ENCODE peak calls at places on chromosomes 5 and 9, in four cellular contexts. One of them, this sample, is unnamed.

GRCh38 chr5:173396311-173396993 is 68.2 kb upstream of the STC2 start:
- DNase-seq in activated CD8-positive, alpha-beta T cell treated with anti-CD3 and anti-CD28 coated beads, Interleukin-2, amount 10 ng/mL, durations not matched to agents 7 days and 5 days: no peak
- DNase-seq in SW480: no peak
- DNase-seq in KG1: no peak
- DNase-seq in this sample: no peak

GRCh38 chr9:38035873-38036272 is 33.2 kb downstream of the SHB start:
- DNase-seq in KG1: no peak
- DNase-seq in SW480: peak
- DNase-seq in activated CD8-positive, alpha-beta T cell treated with anti-CD3 and anti-CD28 coated beads, Interleukin-2, amount 10 ng/mL, durations not matched to agents 7 days and 5 days: no peak
- DNase-seq in this sample: no peak

GRCh38 chr9:69307446-69308216 is 17.4 kb upstream of the ENTREP1 start:
- DNase-seq in activated CD8-positive, alpha-beta T cell treated with anti-CD3 and anti-CD28 coated beads, Interleukin-2, amount 10 ng/mL, durations not matched to agents 7 days and 5 days: no peak
- DNase-seq in KG1: no peak
- DNase-seq in SW480: no peak
- DNase-seq in this sample: no peak

GRCh38 chr5:135708481-135708880 is 126.0 kb upstream of the SLC25A48 start:
- DNase-seq in SW480: no peak
- DNase-seq in KG1: no peak
- DNase-seq in activated CD8-positive, alpha-beta T cell treated with anti-CD3 and anti-CD28 coated beads, Interleukin-2, amount 10 ng/mL, durations not matched to agents 7 days and 5 days: no peak
- DNase-seq in this sample: no peak

GRCh38 chr5:133715622-133716021 is 103.3 kb upstream of the FSTL4 start:
- DNase-seq in KG1: no peak
- DNase-seq in activated CD8-positive, alpha-beta T cell treated with anti-CD3 and anti-CD28 coated beads, Interleukin-2, amount 10 ng/mL, durations not matched to agents 7 days and 5 days: no peak
- DNase-seq in SW480: no peak
- DNase-seq in this sample: no peak

GRCh38 chr9:117644133-117644532 is 60.1 kb upstream of the TLR4 start:
- DNase-seq in SW480: no peak
- DNase-seq in KG1: no peak
- DNase-seq in activated CD8-positive, alpha-beta T cell treated with anti-CD3 and anti-CD28 coated beads, Interleukin-2, amount 10 ng/mL, durations not matched to agents 7 days and 5 days: no peak
- DNase-seq in this sample: no peak

GRCh38 chr9:129884220-129885017 is 49.2 kb downstream of the USP20 start:
- DNase-seq in SW480: peak
- DNase-seq in activated CD8-positive, alpha-beta T cell treated with anti-CD3 and anti-CD28 coated beads, Interleukin-2, amount 10 ng/mL, durations not matched to agents 7 days and 5 days: peak
- DNase-seq in KG1: peak
- DNase-seq in this sample: peak

GRCh38 chr5:159324097-159324760 is 6.1 kb downstream of the IL12B start:
- DNase-seq in SW480: no peak
- DNase-seq in KG1: no peak
- DNase-seq in activated CD8-positive, alpha-beta T cell treated with anti-CD3 and anti-CD28 coated beads, Interleukin-2, amount 10 ng/mL, durations not matched to agents 7 days and 5 days: no peak
- DNase-seq in this sample: no peak

GRCh38 chr5:115816226-115817042 is at the start of gene CDO1:
- DNase-seq in activated CD8-positive, alpha-beta T cell treated with anti-CD3 and anti-CD28 coated beads, Interleukin-2, amount 10 ng/mL, durations not matched to agents 7 days and 5 days: peak
- DNase-seq in SW480: no peak
- DNase-seq in KG1: no peak
- DNase-seq in this sample: no peak

GRCh38 chr9:33151007-33151557 is 16.1 kb downstream of the B4GALT1 start:
- DNase-seq in activated CD8-positive, alpha-beta T cell treated with anti-CD3 and anti-CD28 coated beads, Interleukin-2, amount 10 ng/mL, durations not matched to agents 7 days and 5 days: no peak
- DNase-seq in KG1: no peak
- DNase-seq in SW480: no peak
- DNase-seq in this sample: no peak

GRCh38 chr9:86413966-86414880 is 60.0 kb upstream of the TUT7 start:
- DNase-seq in KG1: no peak
- DNase-seq in SW480: peak
- DNase-seq in activated CD8-positive, alpha-beta T cell treated with anti-CD3 and anti-CD28 coated beads, Interleukin-2, amount 10 ng/mL, durations not matched to agents 7 days and 5 days: no peak
- DNase-seq in this sample: no peak

GRCh38 chr9:88739373-88739772 is 204.4 kb downstream of the NXNL2 start:
- DNase-seq in KG1: no peak
- DNase-seq in SW480: no peak
- DNase-seq in activated CD8-positive, alpha-beta T cell treated with anti-CD3 and anti-CD28 coated beads, Interleukin-2, amount 10 ng/mL, durations not matched to agents 7 days and 5 days: no peak
- DNase-seq in this sample: no peak

GRCh38 chr9:133421615-133422542 is at the start of gene ADAMTS13:
- DNase-seq in SW480: peak
- DNase-seq in activated CD8-positive, alpha-beta T cell treated with anti-CD3 and anti-CD28 coated beads, Interleukin-2, amount 10 ng/mL, durations not matched to agents 7 days and 5 days: peak
- DNase-seq in KG1: no peak
- DNase-seq in this sample: no peak

GRCh38 chr9:116928884-116929283 is 241.8 kb downstream of the TRIM32 start:
- DNase-seq in SW480: peak
- DNase-seq in activated CD8-positive, alpha-beta T cell treated with anti-CD3 and anti-CD28 coated beads, Interleukin-2, amount 10 ng/mL, durations not matched to agents 7 days and 5 days: no peak
- DNase-seq in KG1: no peak
- DNase-seq in this sample: no peak

GRCh38 chr5:133371371-133372155 is 240.8 kb downstream of the FSTL4 start:
- DNase-seq in KG1: no peak
- DNase-seq in SW480: peak
- DNase-seq in activated CD8-positive, alpha-beta T cell treated with anti-CD3 and anti-CD28 coated beads, Interleukin-2, amount 10 ng/mL, durations not matched to agents 7 days and 5 days: no peak
- DNase-seq in this sample: no peak

GRCh38 chr9:135394131-135394530 is 85.5 kb upstream of the PPP1R26 start:
- DNase-seq in KG1: no peak
- DNase-seq in SW480: no peak
- DNase-seq in activated CD8-positive, alpha-beta T cell treated with anti-CD3 and anti-CD28 coated beads, Interleukin-2, amount 10 ng/mL, durations not matched to agents 7 days and 5 days: no peak
- DNase-seq in this sample: no peak

GRCh38 chr5:52740007-52740406 is 47.7 kb upstream of the ITGA1 start:
- DNase-seq in KG1: no peak
- DNase-seq in activated CD8-positive, alpha-beta T cell treated with anti-CD3 and anti-CD28 coated beads, Interleukin-2, amount 10 ng/mL, durations not matched to agents 7 days and 5 days: no peak
- DNase-seq in SW480: no peak
- DNase-seq in this sample: no peak

GRCh38 chr9:122364783-122365150 is 6.1 kb upstream of the PTGS1 start:
- DNase-seq in KG1: no peak
- DNase-seq in SW480: no peak
- DNase-seq in activated CD8-positive, alpha-beta T cell treated with anti-CD3 and anti-CD28 coated beads, Interleukin-2, amount 10 ng/mL, durations not matched to agents 7 days and 5 days: no peak
- DNase-seq in this sample: no peak

GRCh38 chr5:131810510-131811249 is 13.9 kb upstream of the FNIP1 start:
- DNase-seq in activated CD8-positive, alpha-beta T cell treated with anti-CD3 and anti-CD28 coated beads, Interleukin-2, amount 10 ng/mL, durations not matched to agents 7 days and 5 days: peak
- DNase-seq in SW480: peak
- DNase-seq in KG1: no peak
- DNase-seq in this sample: peak